ENCODE peak calls at places on chromosomes 11 and 22, in four cellular contexts. One of them, this sample, is unnamed.

GRCh38 chr11:30608534-30608933 is 22.4 kb upstream of the MPPED2 start:
- DNase-seq in K562: no peak
- DNase-seq in HL-60: no peak
- DNase-seq in GM12878: no peak
- DNase-seq in this sample: no peak

GRCh38 chr11:6817668-6818067 is 18.2 kb upstream of the OR6A2 start:
- DNase-seq in K562: no peak
- DNase-seq in HL-60: no peak
- DNase-seq in GM12878: no peak
- DNase-seq in this sample: no peak

GRCh38 chr22:35517769-35518530 is 22.7 kb upstream of the RASD2 start:
- DNase-seq in K562: no peak
- DNase-seq in HL-60: no peak
- DNase-seq in GM12878: no peak
- DNase-seq in this sample: no peak

GRCh38 chr11:102263604-102264003 is 53.7 kb upstream of the BIRC3 start:
- DNase-seq in K562: no peak
- DNase-seq in HL-60: no peak
- DNase-seq in GM12878: no peak
- DNase-seq in this sample: no peak

GRCh38 chr11:73317373-73317772 is 9.3 kb downstream of the ARHGEF17 start:
- DNase-seq in K562: no peak
- DNase-seq in HL-60: no peak
- DNase-seq in GM12878: no peak
- DNase-seq in this sample: no peak

GRCh38 chr11:17734986-17735822 is 623 bp downstream of the KCNC1 start:
- DNase-seq in K562: peak; percentile 71
- DNase-seq in HL-60: no peak
- DNase-seq in GM12878: no peak
- DNase-seq in this sample: peak; percentile 76

GRCh38 chr11:29527391-29527936 is 489.4 kb downstream of the KCNA4 start:
- DNase-seq in K562: no peak
- DNase-seq in HL-60: peak; percentile 98
- DNase-seq in GM12878: no peak
- DNase-seq in this sample: no peak

GRCh38 chr22:39773976-39774539 is 119.5 kb downstream of the ENTHD1 start:
- DNase-seq in K562: no peak
- DNase-seq in HL-60: no peak
- DNase-seq in GM12878: peak; percentile 73
- DNase-seq in this sample: peak; percentile 33

GRCh38 chr11:18785416-18785815 is 6.2 kb downstream of the PTPN5 start:
- DNase-seq in K562: no peak
- DNase-seq in HL-60: no peak
- DNase-seq in GM12878: no peak
- DNase-seq in this sample: no peak

GRCh38 chr11:15743244-15743629 is 613.1 kb downstream of the SOX6 start:
- DNase-seq in K562: no peak
- DNase-seq in HL-60: no peak
- DNase-seq in GM12878: no peak
- DNase-seq in this sample: no peak

GRCh38 chr11:118106789-118107335 is 20.1 kb upstream of the SMIM35 start:
- DNase-seq in K562: no peak
- DNase-seq in HL-60: no peak
- DNase-seq in GM12878: no peak
- DNase-seq in this sample: no peak

GRCh38 chr11:1237128-1237580 is 14.3 kb downstream of the MUC5B start:
- DNase-seq in K562: no peak
- DNase-seq in HL-60: no peak
- DNase-seq in GM12878: no peak
- DNase-seq in this sample: no peak

GRCh38 chr22:26398741-26399153 is 30.3 kb upstream of the ASPHD2 start:
- DNase-seq in K562: peak; percentile 31
- DNase-seq in HL-60: peak; percentile 35
- DNase-seq in GM12878: no peak
- DNase-seq in this sample: peak; percentile 35

GRCh38 chr11:2888266-2888968 is 2.8 kb upstream of the CDKN1C start:
- DNase-seq in K562: peak; percentile 60
- DNase-seq in HL-60: peak; percentile 56
- DNase-seq in GM12878: no peak
- DNase-seq in this sample: peak; percentile 75

GRCh38 chr22:37483050-37483449 is 3.1 kb downstream of the MFNG start:
- DNase-seq in K562: no peak
- DNase-seq in HL-60: no peak
- DNase-seq in GM12878: no peak
- DNase-seq in this sample: no peak

GRCh38 chr22:40966683-40967082 is 15.5 kb downstream of the RBX1 start:
- DNase-seq in K562: no peak
- DNase-seq in HL-60: no peak
- DNase-seq in GM12878: no peak
- DNase-seq in this sample: no peak

GRCh38 chr11:30938801-30939200 is 352.6 kb upstream of the MPPED2 start:
- DNase-seq in K562: no peak
- DNase-seq in HL-60: no peak
- DNase-seq in GM12878: no peak
- DNase-seq in this sample: no peak

GRCh38 chr11:128848815-128849455 is 18.2 kb downstream of the KCNJ1 start:
- DNase-seq in K562: peak; percentile 62
- DNase-seq in HL-60: no peak
- DNase-seq in GM12878: no peak
- DNase-seq in this sample: peak; percentile 57

GRCh38 chr11:12731841-12732336 is 57.7 kb downstream of the TEAD1 start:
- DNase-seq in K562: no peak
- DNase-seq in HL-60: no peak
- DNase-seq in GM12878: no peak
- DNase-seq in this sample: no peak

GRCh38 chr11:38711110-38711509 is 2113.1 kb upstream of the RAG2 start:
- DNase-seq in K562: no peak
- DNase-seq in HL-60: no peak
- DNase-seq in GM12878: no peak
- DNase-seq in this sample: no peak
- TF ChIP-seq SPI1 in K562: no peak
- TF ChIP-seq SPI1 in HL-60: no peak
- TF ChIP-seq SPI1 in GM12878: no peak
- TF ChIP-seq SPI1 in this sample: no peak

GRCh38 chr11:59818572-59818971 is 8.0 kb upstream of the MRPL16 start:
- DNase-seq in K562: no peak
- DNase-seq in HL-60: no peak
- DNase-seq in GM12878: no peak
- DNase-seq in this sample: no peak

GRCh38 chr11:59822989-59823566 is 12.5 kb upstream of the MRPL16 start:
- DNase-seq in K562: peak; percentile 42
- DNase-seq in HL-60: peak; percentile 38
- DNase-seq in GM12878: no peak
- DNase-seq in this sample: no peak
- TF ChIP-seq SPI1 in K562: no peak
- TF ChIP-seq SPI1 in HL-60: no peak
- TF ChIP-seq SPI1 in GM12878: no peak
- TF ChIP-seq SPI1 in this sample: no peak

GRCh38 chr11:66559862-66560676 is 8.3 kb downstream of the CTSF start:
- DNase-seq in K562: no peak
- DNase-seq in HL-60: no peak
- DNase-seq in GM12878: no peak
- DNase-seq in this sample: no peak
- TF ChIP-seq SPI1 in K562: no peak
- TF ChIP-seq SPI1 in HL-60: no peak
- TF ChIP-seq SPI1 in GM12878: no peak
- TF ChIP-seq SPI1 in this sample: no peak

GRCh38 chr11:76918941-76919386 is 58.2 kb downstream of the ACER3 start:
- DNase-seq in K562: peak; percentile 30
- DNase-seq in HL-60: peak; percentile 8
- DNase-seq in GM12878: peak; percentile 19
- DNase-seq in this sample: no peak
- TF ChIP-seq SPI1 in K562: no peak
- TF ChIP-seq SPI1 in HL-60: no peak
- TF ChIP-seq SPI1 in GM12878: no peak
- TF ChIP-seq SPI1 in this sample: no peak

DNA sequence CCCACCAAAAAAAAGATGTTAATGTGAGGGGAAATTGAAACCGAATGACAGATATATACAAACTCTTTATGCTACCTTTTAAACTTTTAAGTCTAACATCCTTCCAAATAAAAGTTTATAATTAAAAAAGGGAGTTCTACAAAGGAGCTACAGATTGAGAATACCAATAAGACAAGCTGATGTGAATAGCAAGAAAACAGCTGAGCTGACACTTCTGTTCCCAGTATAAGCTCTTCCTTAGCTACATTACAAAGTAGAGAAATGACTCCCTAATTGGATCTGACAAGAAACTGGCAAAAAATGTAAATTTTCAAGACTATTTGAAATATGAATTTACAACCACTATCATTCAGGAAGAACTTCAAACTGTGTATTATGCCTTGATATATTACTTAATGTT is 294.6 kb upstream of the SYN3 start:
- DNase-seq in K562: no peak
- DNase-seq in HL-60: no peak
- DNase-seq in GM12878: no peak
- DNase-seq in this sample: no peak
- TF ChIP-seq SPI1 in K562: no peak
- TF ChIP-seq SPI1 in HL-60: no peak
- TF ChIP-seq SPI1 in GM12878: no peak
- TF ChIP-seq SPI1 in this sample: no peak

DNA sequence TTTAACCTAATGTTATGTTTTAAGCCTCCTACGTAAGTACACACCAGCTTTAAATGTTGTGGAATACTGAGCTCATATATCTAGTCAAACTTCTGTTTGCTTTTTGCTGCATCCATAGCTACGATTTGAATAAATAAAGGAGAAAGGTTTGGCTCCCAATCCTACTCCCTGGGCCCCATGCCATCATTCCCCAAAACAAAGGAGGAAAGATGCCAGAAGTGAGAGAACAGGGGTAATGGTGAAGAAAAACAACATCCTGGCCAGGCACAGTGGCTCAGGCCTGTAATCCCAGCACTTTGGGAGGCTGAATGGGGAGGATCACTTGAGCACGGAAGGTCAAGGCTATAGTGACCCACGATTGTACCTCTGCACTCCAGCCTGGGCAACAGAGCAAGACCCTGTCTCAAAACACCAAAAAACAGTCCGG is 26.5 kb downstream of the SCGB1A1 start:
- DNase-seq in K562: no peak
- DNase-seq in HL-60: no peak
- DNase-seq in GM12878: no peak
- DNase-seq in this sample: no peak
- TF ChIP-seq SPI1 in K562: no peak
- TF ChIP-seq SPI1 in HL-60: no peak
- TF ChIP-seq SPI1 in GM12878: no peak
- TF ChIP-seq SPI1 in this sample: no peak

DNA sequence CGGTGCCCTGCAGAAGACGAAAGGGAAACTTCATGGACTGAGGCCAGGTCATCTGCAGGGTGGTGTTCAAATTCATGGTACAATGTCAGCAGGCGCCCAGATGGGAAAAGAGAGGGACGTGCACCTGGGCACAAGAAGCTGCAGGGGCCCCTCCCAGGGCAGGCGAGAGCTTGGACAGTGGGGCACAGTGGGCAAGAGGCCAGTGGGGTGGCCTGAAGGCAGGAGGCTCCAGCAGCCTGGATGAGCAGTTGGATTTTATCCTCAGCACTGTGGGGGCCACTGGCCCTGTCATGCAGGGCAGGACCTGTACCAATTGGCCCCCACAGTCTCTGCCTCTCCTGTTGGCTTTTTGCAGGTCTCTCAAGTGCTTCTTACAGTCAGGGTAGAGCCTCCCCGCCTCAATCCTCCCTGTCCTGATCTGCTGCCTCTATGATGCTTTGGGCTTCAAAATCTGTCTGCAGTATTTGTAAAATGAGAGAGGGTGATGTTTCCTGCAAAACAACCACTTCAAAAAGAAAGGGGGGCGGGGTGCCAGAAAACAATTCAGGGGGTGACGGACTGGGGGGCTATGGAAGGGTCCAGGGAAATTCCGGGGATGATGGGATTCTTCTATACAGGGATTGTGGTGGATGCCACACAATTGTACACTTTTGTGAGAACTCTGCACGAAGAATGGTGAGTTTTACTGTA is 1.7 kb upstream of the BID start:
- DNase-seq in K562: no peak
- DNase-seq in HL-60: no peak
- DNase-seq in GM12878: no peak
- DNase-seq in this sample: no peak
- TF ChIP-seq SPI1 in K562: no peak
- TF ChIP-seq SPI1 in HL-60: no peak
- TF ChIP-seq SPI1 in GM12878: no peak
- TF ChIP-seq SPI1 in this sample: no peak